ENCODE peak calls at places on chromosomes 3 and 15, in nine cellular contexts. One of them, this sample, is unnamed.

GRCh38 chr15:101530224-101530958 is 40.9 kb upstream of the PCSK6 start:
- DNase-seq in brain microvascular endothelial cell: no peak
- DNase-seq in fibroblast of mammary gland: no peak
- DNase-seq in CD8-positive, alpha-beta T cell: no peak
- DNase-seq in cardiac fibroblast: no peak
- DNase-seq in foreskin fibroblast: no peak
- DNase-seq in coronary artery: no peak
- DNase-seq in H1: no peak
- DNase-seq in neural progenitor cell: peak
- DNase-seq in this sample: no peak

GRCh38 chr3:12132881-12133280 is 25.8 kb downstream of the TIMP4 start:
- DNase-seq in brain microvascular endothelial cell: no peak
- DNase-seq in fibroblast of mammary gland: no peak
- DNase-seq in CD8-positive, alpha-beta T cell: no peak
- DNase-seq in cardiac fibroblast: no peak
- DNase-seq in foreskin fibroblast: peak
- DNase-seq in coronary artery: no peak
- DNase-seq in H1: no peak
- DNase-seq in neural progenitor cell: no peak
- DNase-seq in this sample: no peak

GRCh38 chr3:152155654-152156053 is 113.1 kb upstream of the MBNL1 start:
- DNase-seq in brain microvascular endothelial cell: no peak
- DNase-seq in fibroblast of mammary gland: no peak
- DNase-seq in CD8-positive, alpha-beta T cell: no peak
- DNase-seq in cardiac fibroblast: no peak
- DNase-seq in foreskin fibroblast: no peak
- DNase-seq in coronary artery: no peak
- DNase-seq in H1: no peak
- DNase-seq in neural progenitor cell: no peak
- DNase-seq in this sample: no peak

GRCh38 chr3:155416500-155417118 is 123.1 kb upstream of the STRIT1 start:
- DNase-seq in brain microvascular endothelial cell: peak
- DNase-seq in fibroblast of mammary gland: peak
- DNase-seq in CD8-positive, alpha-beta T cell: no peak
- DNase-seq in cardiac fibroblast: peak
- DNase-seq in foreskin fibroblast: peak
- DNase-seq in coronary artery: no peak
- DNase-seq in H1: no peak
- DNase-seq in neural progenitor cell: no peak
- DNase-seq in this sample: no peak

GRCh38 chr3:111715911-111716523 is 120.9 kb upstream of the ZBED2 start:
- DNase-seq in brain microvascular endothelial cell: peak
- DNase-seq in fibroblast of mammary gland: no peak
- DNase-seq in CD8-positive, alpha-beta T cell: peak
- DNase-seq in cardiac fibroblast: peak
- DNase-seq in foreskin fibroblast: peak
- DNase-seq in coronary artery: no peak
- DNase-seq in H1: no peak
- DNase-seq in neural progenitor cell: peak
- DNase-seq in this sample: no peak

GRCh38 chr15:55279746-55280351 is 9.8 kb downstream of the RAB27A start:
- DNase-seq in brain microvascular endothelial cell: peak
- DNase-seq in fibroblast of mammary gland: peak
- DNase-seq in CD8-positive, alpha-beta T cell: peak
- DNase-seq in cardiac fibroblast: peak
- DNase-seq in foreskin fibroblast: peak
- DNase-seq in coronary artery: no peak
- DNase-seq in H1: no peak
- DNase-seq in neural progenitor cell: no peak
- DNase-seq in this sample: peak

GRCh38 chr3:14803101-14803980 is 15.4 kb upstream of the FGD5 start:
- DNase-seq in brain microvascular endothelial cell: peak
- DNase-seq in fibroblast of mammary gland: no peak
- DNase-seq in CD8-positive, alpha-beta T cell: no peak
- DNase-seq in cardiac fibroblast: peak
- DNase-seq in foreskin fibroblast: no peak
- DNase-seq in coronary artery: peak
- DNase-seq in H1: no peak
- DNase-seq in neural progenitor cell: no peak
- DNase-seq in this sample: no peak

GRCh38 chr15:92009162-92009561 is 155.7 kb downstream of the SLCO3A1 start:
- DNase-seq in brain microvascular endothelial cell: no peak
- DNase-seq in fibroblast of mammary gland: no peak
- DNase-seq in CD8-positive, alpha-beta T cell: no peak
- DNase-seq in cardiac fibroblast: no peak
- DNase-seq in foreskin fibroblast: no peak
- DNase-seq in coronary artery: no peak
- DNase-seq in H1: no peak
- DNase-seq in neural progenitor cell: no peak
- DNase-seq in this sample: no peak

GRCh38 chr15:68818671-68819450 is 1.8 kb downstream of the ANP32A start:
- DNase-seq in brain microvascular endothelial cell: no peak
- DNase-seq in fibroblast of mammary gland: peak
- DNase-seq in CD8-positive, alpha-beta T cell: no peak
- DNase-seq in cardiac fibroblast: peak
- DNase-seq in foreskin fibroblast: peak
- DNase-seq in coronary artery: no peak
- DNase-seq in H1: no peak
- DNase-seq in neural progenitor cell: peak
- DNase-seq in this sample: no peak

GRCh38 chr15:77746254-77747174 is 113.8 kb upstream of the LINGO1 start:
- DNase-seq in brain microvascular endothelial cell: no peak
- DNase-seq in fibroblast of mammary gland: no peak
- DNase-seq in CD8-positive, alpha-beta T cell: no peak
- DNase-seq in cardiac fibroblast: no peak
- DNase-seq in foreskin fibroblast: no peak
- DNase-seq in coronary artery: no peak
- DNase-seq in H1: no peak
- DNase-seq in neural progenitor cell: no peak
- DNase-seq in this sample: no peak

GRCh38 chr15:36177590-36178281 is 401.7 kb upstream of the CDIN1 start:
- DNase-seq in brain microvascular endothelial cell: no peak
- DNase-seq in fibroblast of mammary gland: peak
- DNase-seq in CD8-positive, alpha-beta T cell: no peak
- DNase-seq in cardiac fibroblast: peak
- DNase-seq in foreskin fibroblast: peak
- DNase-seq in coronary artery: no peak
- DNase-seq in H1: no peak
- DNase-seq in neural progenitor cell: no peak
- DNase-seq in this sample: no peak

GRCh38 chr3:45145681-45146614 is at the start of gene CDCP1:
- DNase-seq in brain microvascular endothelial cell: no peak
- DNase-seq in fibroblast of mammary gland: no peak
- DNase-seq in CD8-positive, alpha-beta T cell: no peak
- DNase-seq in cardiac fibroblast: peak
- DNase-seq in foreskin fibroblast: no peak
- DNase-seq in coronary artery: no peak
- DNase-seq in H1: no peak
- DNase-seq in neural progenitor cell: peak
- DNase-seq in this sample: no peak

GRCh38 chr3:66398228-66399025 is 102.4 kb downstream of the LRIG1 start:
- DNase-seq in brain microvascular endothelial cell: no peak
- DNase-seq in fibroblast of mammary gland: peak
- DNase-seq in CD8-positive, alpha-beta T cell: no peak
- DNase-seq in cardiac fibroblast: peak
- DNase-seq in foreskin fibroblast: peak
- DNase-seq in coronary artery: peak
- DNase-seq in H1: no peak
- DNase-seq in neural progenitor cell: no peak
- DNase-seq in this sample: no peak

GRCh38 chr15:90708516-90708915 is 8.6 kb upstream of the BLM start:
- DNase-seq in brain microvascular endothelial cell: no peak
- DNase-seq in fibroblast of mammary gland: no peak
- DNase-seq in CD8-positive, alpha-beta T cell: no peak
- DNase-seq in cardiac fibroblast: no peak
- DNase-seq in foreskin fibroblast: no peak
- DNase-seq in coronary artery: no peak
- DNase-seq in H1: no peak
- DNase-seq in neural progenitor cell: peak
- DNase-seq in this sample: no peak

GRCh38 chr3:184322731-184323487 is 8.5 kb downstream of the EIF4G1 start:
- DNase-seq in brain microvascular endothelial cell: no peak
- DNase-seq in fibroblast of mammary gland: peak
- DNase-seq in CD8-positive, alpha-beta T cell: no peak
- DNase-seq in cardiac fibroblast: no peak
- DNase-seq in foreskin fibroblast: no peak
- DNase-seq in coronary artery: no peak
- DNase-seq in H1: no peak
- DNase-seq in neural progenitor cell: no peak
- DNase-seq in this sample: no peak

GRCh38 chr3:86629511-86629910 is 361.4 kb downstream of the VGLL3 start:
- DNase-seq in brain microvascular endothelial cell: no peak
- DNase-seq in fibroblast of mammary gland: no peak
- DNase-seq in CD8-positive, alpha-beta T cell: no peak
- DNase-seq in cardiac fibroblast: no peak
- DNase-seq in foreskin fibroblast: no peak
- DNase-seq in coronary artery: no peak
- DNase-seq in H1: no peak
- DNase-seq in neural progenitor cell: no peak
- DNase-seq in this sample: no peak

GRCh38 chr3:39434574-39434973 is 28.1 kb downstream of the RPSA start:
- DNase-seq in brain microvascular endothelial cell: no peak
- DNase-seq in fibroblast of mammary gland: peak
- DNase-seq in CD8-positive, alpha-beta T cell: no peak
- DNase-seq in cardiac fibroblast: peak
- DNase-seq in foreskin fibroblast: peak
- DNase-seq in coronary artery: no peak
- DNase-seq in H1: no peak
- DNase-seq in neural progenitor cell: no peak
- DNase-seq in this sample: no peak

GRCh38 chr3:25621087-25621486 is 43.6 kb downstream of the TOP2B start:
- DNase-seq in brain microvascular endothelial cell: no peak
- DNase-seq in fibroblast of mammary gland: no peak
- DNase-seq in CD8-positive, alpha-beta T cell: no peak
- DNase-seq in cardiac fibroblast: no peak
- DNase-seq in foreskin fibroblast: no peak
- DNase-seq in coronary artery: no peak
- DNase-seq in H1: no peak
- DNase-seq in neural progenitor cell: no peak
- DNase-seq in this sample: no peak

GRCh38 chr3:146189519-146190173 is 28.7 kb upstream of the PLOD2 start:
- DNase-seq in brain microvascular endothelial cell: peak
- DNase-seq in fibroblast of mammary gland: peak
- DNase-seq in CD8-positive, alpha-beta T cell: no peak
- DNase-seq in cardiac fibroblast: peak
- DNase-seq in foreskin fibroblast: peak
- DNase-seq in coronary artery: no peak
- DNase-seq in H1: no peak
- DNase-seq in neural progenitor cell: peak
- DNase-seq in this sample: no peak

GRCh38 chr15:42725331-42725903 is 11.5 kb downstream of the CDAN1 start:
- DNase-seq in brain microvascular endothelial cell: no peak
- DNase-seq in fibroblast of mammary gland: peak
- DNase-seq in CD8-positive, alpha-beta T cell: no peak
- DNase-seq in cardiac fibroblast: no peak
- DNase-seq in foreskin fibroblast: peak
- DNase-seq in coronary artery: no peak
- DNase-seq in H1: no peak
- DNase-seq in neural progenitor cell: no peak
- DNase-seq in this sample: no peak

GRCh38 chr15:42724276-42724675 is 12.7 kb downstream of the CDAN1 start:
- DNase-seq in brain microvascular endothelial cell: no peak
- DNase-seq in fibroblast of mammary gland: no peak
- DNase-seq in CD8-positive, alpha-beta T cell: no peak
- DNase-seq in cardiac fibroblast: no peak
- DNase-seq in foreskin fibroblast: no peak
- DNase-seq in coronary artery: no peak
- DNase-seq in H1: no peak
- DNase-seq in neural progenitor cell: no peak
- DNase-seq in this sample: no peak

GRCh38 chr15:42721016-42721415 is 15.9 kb downstream of the CDAN1 start:
- DNase-seq in brain microvascular endothelial cell: no peak
- DNase-seq in fibroblast of mammary gland: no peak
- DNase-seq in CD8-positive, alpha-beta T cell: no peak
- DNase-seq in cardiac fibroblast: no peak
- DNase-seq in foreskin fibroblast: no peak
- DNase-seq in coronary artery: no peak
- DNase-seq in H1: no peak
- DNase-seq in neural progenitor cell: no peak
- DNase-seq in this sample: no peak

GRCh38 chr15:42720071-42720470 is 16.9 kb downstream of the CDAN1 start:
- DNase-seq in brain microvascular endothelial cell: no peak
- DNase-seq in fibroblast of mammary gland: no peak
- DNase-seq in CD8-positive, alpha-beta T cell: no peak
- DNase-seq in cardiac fibroblast: no peak
- DNase-seq in foreskin fibroblast: no peak
- DNase-seq in coronary artery: no peak
- DNase-seq in H1: no peak
- DNase-seq in neural progenitor cell: no peak
- DNase-seq in this sample: no peak

GRCh38 chr15:42723068-42723467 is 13.9 kb downstream of the CDAN1 start:
- DNase-seq in brain microvascular endothelial cell: no peak
- DNase-seq in fibroblast of mammary gland: peak
- DNase-seq in CD8-positive, alpha-beta T cell: no peak
- DNase-seq in cardiac fibroblast: peak
- DNase-seq in foreskin fibroblast: peak
- DNase-seq in coronary artery: no peak
- DNase-seq in H1: no peak
- DNase-seq in neural progenitor cell: peak
- DNase-seq in this sample: no peak
- TF ChIP-seq CTCF in brain microvascular endothelial cell: no peak
- TF ChIP-seq CTCF in fibroblast of mammary gland: peak
- TF ChIP-seq CTCF in CD8-positive, alpha-beta T cell: no peak
- TF ChIP-seq CTCF in cardiac fibroblast: no peak
- TF ChIP-seq CTCF in foreskin fibroblast: peak
- TF ChIP-seq CTCF in coronary artery: no peak
- TF ChIP-seq CTCF in H1: peak
- TF ChIP-seq CTCF in neural progenitor cell: peak
- TF ChIP-seq CTCF in this sample: peak

GRCh38 chr3:169297214-169297613 is 366.3 kb downstream of the MECOM start:
- DNase-seq in brain microvascular endothelial cell: no peak
- DNase-seq in fibroblast of mammary gland: no peak
- DNase-seq in CD8-positive, alpha-beta T cell: no peak
- DNase-seq in cardiac fibroblast: no peak
- DNase-seq in foreskin fibroblast: no peak
- DNase-seq in coronary artery: no peak
- DNase-seq in H1: no peak
- DNase-seq in neural progenitor cell: no peak
- DNase-seq in this sample: no peak
- H3K4me3 ChIP-seq in brain microvascular endothelial cell: no peak
- H3K4me3 ChIP-seq in fibroblast of mammary gland: no peak
- H3K4me3 ChIP-seq in CD8-positive, alpha-beta T cell: no peak
- H3K4me3 ChIP-seq in cardiac fibroblast: no peak
- H3K4me3 ChIP-seq in foreskin fibroblast: no peak
- H3K4me3 ChIP-seq in coronary artery: no peak
- H3K4me3 ChIP-seq in H1: no peak
- H3K4me3 ChIP-seq in neural progenitor cell: no peak
- H3K4me3 ChIP-seq in this sample: no peak

GRCh38 chr15:63466378-63467192 is 37.8 kb upstream of the USP3 start:
- DNase-seq in brain microvascular endothelial cell: peak
- DNase-seq in fibroblast of mammary gland: peak
- DNase-seq in CD8-positive, alpha-beta T cell: peak
- DNase-seq in cardiac fibroblast: peak
- DNase-seq in foreskin fibroblast: peak
- DNase-seq in coronary artery: no peak
- DNase-seq in H1: no peak
- DNase-seq in neural progenitor cell: peak
- DNase-seq in this sample: no peak
- TF ChIP-seq CTCF in brain microvascular endothelial cell: peak
- TF ChIP-seq CTCF in fibroblast of mammary gland: peak
- TF ChIP-seq CTCF in CD8-positive, alpha-beta T cell: peak
- TF ChIP-seq CTCF in cardiac fibroblast: peak
- TF ChIP-seq CTCF in foreskin fibroblast: peak
- TF ChIP-seq CTCF in coronary artery: peak
- TF ChIP-seq CTCF in H1: peak
- TF ChIP-seq CTCF in neural progenitor cell: peak
- TF ChIP-seq CTCF in this sample: peak

GRCh38 chr3:172694526-172694925 is 16.3 kb downstream of the NCEH1 start:
- DNase-seq in brain microvascular endothelial cell: no peak
- DNase-seq in fibroblast of mammary gland: no peak
- DNase-seq in CD8-positive, alpha-beta T cell: no peak
- DNase-seq in cardiac fibroblast: no peak
- DNase-seq in foreskin fibroblast: no peak
- DNase-seq in coronary artery: no peak
- DNase-seq in H1: no peak
- DNase-seq in neural progenitor cell: no peak
- DNase-seq in this sample: no peak
- H3K4me3 ChIP-seq in brain microvascular endothelial cell: no peak
- H3K4me3 ChIP-seq in fibroblast of mammary gland: no peak
- H3K4me3 ChIP-seq in CD8-positive, alpha-beta T cell: no peak
- H3K4me3 ChIP-seq in cardiac fibroblast: no peak
- H3K4me3 ChIP-seq in foreskin fibroblast: no peak
- H3K4me3 ChIP-seq in coronary artery: no peak
- H3K4me3 ChIP-seq in H1: no peak
- H3K4me3 ChIP-seq in neural progenitor cell: no peak
- H3K4me3 ChIP-seq in this sample: no peak

This sample was measured in AG09309.